ENCODE peak calls at places on chromosomes 5 and 9, in nine cellular contexts. G is MCF 10A; N is activated CD8-positive, alpha-beta memory T cell treated with anti-CD3 and anti-CD28 coated beads, Interleukin-2, amount 50 U/mL, for 4 hours; Y is chondrocyte; H is T-helper 9 cell; R is choroid plexus epithelial cell; B is memory B cell; F is Caki2; V is CD4-positive, alpha-beta T cell. D is an unnamed sample.

GRCh38 chr9:15370496-15371464 is 51.9 kb upstream of the SNAPC3 start:
- DNase-seq in B (no peak), N (no peak), R (peak; percentile 20), G (no peak), V (no peak), Y (no peak), F (no peak), H (no peak), D (no peak)

GRCh38 chr9:82819260-82819659 is 243.7 kb downstream of the RASEF start:
- DNase-seq in B (no peak), G (no peak), Y (no peak), R (no peak), V (no peak), N (no peak), H (no peak), F (no peak), D (no peak)

GRCh38 chr9:83441390-83441789 is 96.8 kb downstream of the FRMD3 start:
- DNase-seq in F (no peak), N (no peak), R (no peak), G (no peak), B (no peak), H (no peak), Y (no peak), V (no peak), D (no peak)

GRCh38 chr9:38413283-38413682 is 11.0 kb downstream of the IGFBPL1 start:
- DNase-seq in V (no peak), R (no peak), Y (no peak), H (no peak), F (no peak), G (no peak), N (no peak), B (no peak), D (no peak)

GRCh38 chr5:178624626-178625546 is 2.0 kb downstream of the CLK4 start:
- DNase-seq in Y (no peak), B (no peak), R (peak; percentile 19), G (peak; percentile 31), V (no peak), H (no peak), F (peak; percentile 65), N (no peak), D (no peak)

GRCh38 chr9:107246259-107247254 is 36.5 kb upstream of the RAD23B start:
- DNase-seq in N (no peak), R (no peak), V (no peak), B (no peak), G (no peak), Y (no peak), F (no peak), H (no peak), D (no peak)

GRCh38 chr9:1580215-1580614 is 434.9 kb upstream of the SMARCA2 start:
- DNase-seq in H (no peak), N (no peak), V (no peak), F (no peak), R (no peak), B (no peak), Y (no peak), G (no peak), D (no peak)

GRCh38 chr5:88158056-88158455 is 110.6 kb downstream of the TMEM161B start:
- DNase-seq in H (no peak), N (no peak), F (no peak), B (no peak), G (no peak), R (no peak), V (no peak), Y (no peak), D (no peak)

GRCh38 chr9:77826621-77827020 is 178.5 kb upstream of the GNA14 start:
- DNase-seq in N (no peak), V (no peak), B (no peak), F (peak; percentile 38), Y (no peak), G (no peak), H (no peak), R (peak; percentile 40), D (no peak)

GRCh38 chr9:97562542-97562941 is 61.1 kb downstream of the TMOD1 start:
- DNase-seq in Y (no peak), N (no peak), F (no peak), R (no peak), G (no peak), H (no peak), V (no peak), B (no peak), D (no peak)

GRCh38 chr9:29830815-29831214 is 2257.5 kb upstream of the C9orf72 start:
- DNase-seq in F (peak; percentile 25), H (no peak), B (no peak), R (peak; percentile 77), V (no peak), N (no peak), Y (no peak), G (peak; percentile 61), D (no peak)

GRCh38 chr5:35466746-35467145 is 150.9 kb upstream of the SPEF2 start:
- DNase-seq in R (no peak), B (no peak), G (no peak), H (no peak), F (no peak), N (no peak), Y (no peak), V (no peak), D (no peak)

GRCh38 chr5:132116072-132116471 is 42.5 kb downstream of the CSF2 start:
- DNase-seq in Y (no peak), N (no peak), B (no peak), F (no peak), V (no peak), G (no peak), H (no peak), R (no peak), D (no peak)

GRCh38 chr5:88550736-88551135 is 282.1 kb upstream of the TMEM161B start:
- DNase-seq in F (no peak), G (no peak), B (no peak), H (no peak), V (no peak), N (no peak), Y (no peak), R (no peak), D (no peak)

GRCh38 chr9:128469070-128469469 is 13.3 kb downstream of the ODF2 start:
- DNase-seq in N (no peak), V (no peak), H (no peak), G (no peak), F (no peak), R (no peak), B (no peak), Y (no peak), D (no peak)

GRCh38 chr9:135965124-135965756 is 4.1 kb upstream of the UBAC1 start:
- DNase-seq in H (no peak), B (no peak), V (no peak), G (no peak), R (no peak), F (no peak), Y (no peak), N (no peak), D (no peak)

GRCh38 chr5:80172067-80172690 is 83.7 kb downstream of the SERINC5 start:
- DNase-seq in B (no peak), N (no peak), Y (no peak), H (no peak), V (no peak), G (no peak), R (no peak), F (no peak), D (no peak)

GRCh38 chr9:134712922-134713321 is 71.3 kb downstream of the COL5A1 start:
- DNase-seq in Y (no peak), V (no peak), G (no peak), H (no peak), B (no peak), N (no peak), F (no peak), R (peak; percentile 51), D (no peak)

GRCh38 chr5:119011186-119011585 is 22.8 kb upstream of the DTWD2 start:
- DNase-seq in N (no peak), V (no peak), G (no peak), H (no peak), F (no peak), R (no peak), B (no peak), Y (no peak), D (no peak)

GRCh38 chr9:27528886-27529315 is 713 bp downstream of the MOB3B start:
- DNase-seq in H (peak; percentile 25), V (peak; percentile 10), F (no peak), R (peak; percentile 35), N (peak; percentile 43), Y (no peak), G (peak; percentile 57), B (peak; percentile 58), D (peak; percentile 49)

GRCh38 chr5:52837068-52837467 is 49.4 kb downstream of the ITGA1 start:
- DNase-seq in B (no peak), H (no peak), N (no peak), V (no peak), G (no peak), F (peak; percentile 63), Y (no peak), R (peak; percentile 89), D (peak; percentile 25)

GRCh38 chr9:136484153-136485048 is 1.6 kb upstream of the SEC16A start:
- DNase-seq in F (peak; percentile 70), Y (peak; percentile 90), B (peak; percentile 18), H (peak; percentile 17), V (no peak), G (peak; percentile 72), N (peak; percentile 38), R (no peak), D (peak; percentile 59)

GRCh38 chr5:17024686-17025180 is 88.6 kb upstream of the MYO10 start:
- DNase-seq in V (no peak), H (no peak), B (no peak), Y (no peak), R (peak; percentile 70), G (peak; percentile 71), F (peak; percentile 43), N (no peak), D (no peak)

GRCh38 chr9:121196389-121196788 is 5.3 kb downstream of the RAB14 start:
- DNase-seq in G (no peak), H (no peak), N (no peak), V (no peak), Y (no peak), B (no peak), F (no peak), R (no peak), D (no peak)

GRCh38 chr5:43305948-43306563 is 7.2 kb downstream of the HMGCS1 start:
- DNase-seq in N (no peak), G (peak; percentile 68), Y (no peak), V (no peak), F (peak; percentile 48), R (peak; percentile 88), B (peak; percentile 24), H (no peak), D (no peak)

GRCh38 chr5:158364367-158364766 is 505.4 kb upstream of the CLINT1 start:
- DNase-seq in N (no peak), V (no peak), G (peak; percentile 47), R (no peak), B (no peak), Y (no peak), F (no peak), H (no peak), D (no peak)

GRCh38 chr5:143309661-143310431 is 93.6 kb downstream of the NR3C1 start:
- DNase-seq in N (no peak), B (no peak), H (no peak), F (no peak), V (no peak), R (peak; percentile 73), Y (no peak), G (peak; percentile 67), D (no peak)

GRCh38 chr9:14768561-14769234 is 46.2 kb upstream of the CER1 start:
- DNase-seq in N (no peak), R (peak; percentile 77), V (no peak), H (no peak), G (peak; percentile 61), Y (no peak), B (peak; percentile 44), F (peak; percentile 39), D (no peak)

GRCh38 chr5:91144491-91145232 is 238.5 kb downstream of the ARRDC3 start:
- DNase-seq in G (no peak), H (no peak), F (no peak), R (no peak), Y (no peak), V (no peak), N (no peak), B (no peak), D (no peak)

GRCh38 chr9:113600871-113601545 is 137.5 kb downstream of the RGS3 start:
- DNase-seq in B (no peak), F (no peak), N (no peak), G (no peak), V (no peak), Y (peak; percentile 71), R (no peak), H (no peak), D (no peak)